ENCODE peak calls at places on chromosomes 12 and 14, in four cellular contexts. J, B, M and Y are unnamed samples. For H3K4me1, the result is how much of the 10 kb centered on the place peaks cover.

GRCh38 chr14:81450976-81451375 is 50.9 kb upstream of the STON2 start:
- DNase-seq in J (no peak), B (no peak), M (no peak), Y (no peak)

GRCh38 chr14:68390731-68391130 is 402.1 kb downstream of the ZFP36L1 start:
- DNase-seq in J (no peak), B (no peak), M (no peak), Y (no peak)

GRCh38 chr12:5546616-5547015 is 114.7 kb downstream of the NTF3 start:
- DNase-seq in J (no peak), B (no peak), M (no peak), Y (no peak)

GRCh38 chr12:88793091-88793490 is 212.8 kb upstream of the KITLG start:
- DNase-seq in J (no peak), B (no peak), M (no peak), Y (no peak)

GRCh38 chr12:100461330-100461973 is 12.2 kb upstream of the NR1H4 start:
- DNase-seq in J (no peak), B (no peak), M (no peak), Y (no peak)

GRCh38 chr12:64706831-64707230 is 52.4 kb downstream of the GNS start:
- DNase-seq in J (no peak), B (no peak), M (no peak), Y (no peak)

GRCh38 chr12:114263031-114263825 is 142.7 kb downstream of the TBX5 start:
- DNase-seq in J (no peak), B (no peak), M (no peak), Y (no peak)

GRCh38 chr14:62269204-62269603 is 507.0 kb downstream of the SNAPC1 start:
- DNase-seq in J (no peak), B (no peak), M (no peak), Y (no peak)

GRCh38 chr14:38143651-38144505 is 63.8 kb upstream of the SSTR1 start:
- DNase-seq in J (no peak), B (no peak), M (no peak), Y (no peak)

GRCh38 chr14:55221186-55221585 is 29.8 kb upstream of the DLGAP5 start:
- DNase-seq in J (no peak), B (no peak), M (no peak), Y (no peak)

GRCh38 chr12:51434305-51434704 is 9.7 kb downstream of the SLC4A8 start:
- DNase-seq in J (no peak), B (peak), M (no peak), Y (no peak)

GRCh38 chr12:10615532-10615931 is 2.1 kb upstream of the MAGOHB start:
- DNase-seq in J (no peak), B (no peak), M (no peak), Y (no peak)

GRCh38 chr12:93804392-93805179 is 127.4 kb downstream of the CRADD start:
- DNase-seq in J (no peak), B (no peak), M (no peak), Y (no peak)

GRCh38 chr12:105554856-105555255 is 224.4 kb downstream of the C12orf75 start:
- DNase-seq in J (no peak), B (no peak), M (no peak), Y (no peak)

GRCh38 chr12:50241178-50241577 is 42.1 kb downstream of the LIMA1 start:
- DNase-seq in J (peak), B (no peak), M (no peak), Y (no peak)

GRCh38 chr12:93657076-93657475 is 20.1 kb upstream of the CRADD start:
- DNase-seq in J (no peak), B (no peak), M (no peak), Y (no peak)

GRCh38 chr14:24513009-24513408 is 4.9 kb upstream of the CMA1 start:
- DNase-seq in J (no peak), B (peak), M (no peak), Y (no peak)

GRCh38 chr12:80709811-80710726 is 2.6 kb downstream of the MYF6 start:
- DNase-seq in J (peak), B (peak), M (no peak), Y (peak)

GRCh38 chr14:81252278-81252677 is 31.5 kb upstream of the GTF2A1 start:
- DNase-seq in J (no peak), B (no peak), M (no peak), Y (no peak)

GRCh38 chr12:3117628-3118027 is 40.4 kb downstream of the TSPAN9 start:
- DNase-seq in J (no peak), B (no peak), M (no peak), Y (no peak)

GRCh38 chr12:82082476-82082875 is 275.7 kb downstream of the CCDC59 start:
- DNase-seq in J (no peak), B (no peak), M (no peak), Y (no peak)

GRCh38 chr12:121538699-121539061 is 42.1 kb downstream of the KDM2B start:
- DNase-seq in J (peak), B (peak), M (no peak), Y (peak)

GRCh38 chr14:50647282-50647681 is 20.8 kb downstream of the SAV1 start:
- DNase-seq in J (no peak), B (no peak), M (no peak), Y (no peak)

GRCh38 chr12:49865109-49865781 is 22.3 kb upstream of the BCDIN3D start:
- DNase-seq in J (no peak), B (peak), M (no peak), Y (no peak)

GRCh38 chr12:53560386-53560785 is 53.1 kb upstream of the NPFF start:
- DNase-seq in J (no peak), B (no peak), M (no peak), Y (no peak)
- H3K27ac ChIP-seq in J (no peak), B (peak), M (no peak), Y (no peak)

DNA sequence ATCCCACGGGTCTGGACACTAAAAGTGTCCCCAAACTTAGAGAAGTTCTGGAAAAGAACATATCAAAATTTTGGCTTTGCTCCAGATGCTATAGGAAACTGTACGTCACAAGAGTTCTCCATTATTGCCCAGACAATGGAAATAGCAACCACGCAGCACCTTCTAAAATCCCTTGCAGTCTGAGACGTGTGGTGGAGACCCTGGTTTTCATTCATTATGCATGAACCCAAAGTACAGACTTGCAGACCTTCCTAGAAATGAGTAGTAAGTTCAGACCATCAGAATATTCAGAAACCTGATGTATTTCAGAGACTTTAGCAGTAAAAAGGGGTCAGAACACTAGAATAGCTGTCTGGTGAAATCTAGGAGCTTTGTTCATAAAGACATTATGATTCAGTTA is 50.0 kb upstream of the BCL2L14 start:
- DNase-seq in J (no peak), B (no peak), M (no peak), Y (no peak)
- H3K4me1 ChIP-seq in J (under half), B (under half), M (under half), Y (under half)

DNA sequence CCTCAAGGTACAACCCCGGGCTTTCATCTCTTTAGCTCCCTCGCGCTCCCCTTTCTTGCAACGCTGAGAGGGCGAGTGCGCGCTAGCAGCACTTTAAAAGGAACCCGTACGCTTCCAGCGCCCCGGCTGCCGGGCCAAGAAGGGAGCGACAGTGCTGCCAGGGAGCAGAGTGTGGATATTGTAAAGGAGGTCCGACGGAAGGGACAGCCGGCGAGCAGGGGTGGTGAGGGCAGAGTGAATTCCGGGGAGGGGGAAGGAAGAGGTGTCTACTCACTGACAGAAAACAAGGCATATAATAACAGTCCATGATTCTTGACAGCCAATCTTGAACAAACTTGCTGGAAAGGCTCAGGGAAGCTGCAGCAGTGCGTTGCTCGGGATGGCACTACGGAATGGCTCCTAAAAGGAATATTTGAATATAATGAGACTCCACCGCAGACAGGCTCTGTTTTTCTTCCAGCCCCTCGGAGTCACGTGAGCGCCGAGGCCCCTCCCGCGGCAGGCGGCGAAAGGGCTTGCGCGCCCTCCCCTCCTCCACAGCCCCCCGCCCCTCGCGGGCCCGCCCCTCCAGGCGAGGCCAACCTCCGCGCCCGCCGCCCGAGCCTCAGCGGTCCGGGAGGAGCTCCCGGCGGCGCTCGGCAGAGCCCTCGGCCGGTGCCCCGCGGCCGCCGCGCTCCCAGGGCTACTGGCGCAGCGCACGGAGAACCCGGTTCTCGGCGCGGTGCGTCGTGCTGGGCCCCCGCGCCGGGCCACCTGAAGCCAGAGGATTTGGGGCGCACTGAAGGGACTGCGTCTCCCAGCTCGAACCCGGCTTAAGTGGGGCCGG is 3.4 kb downstream of the BMP4 start:
- DNase-seq in J (peak), B (no peak), M (peak), Y (peak)
- H3K27ac ChIP-seq in J (peak), B (no peak), M (peak), Y (peak)

GRCh38 chr12:13130981-13131380 is 27.5 kb upstream of the GSG1 start:
- DNase-seq in J (no peak), B (no peak), M (no peak), Y (no peak)
- H3K4me1 ChIP-seq in J (under half), B (under half), M (under half), Y (under half)

DNA sequence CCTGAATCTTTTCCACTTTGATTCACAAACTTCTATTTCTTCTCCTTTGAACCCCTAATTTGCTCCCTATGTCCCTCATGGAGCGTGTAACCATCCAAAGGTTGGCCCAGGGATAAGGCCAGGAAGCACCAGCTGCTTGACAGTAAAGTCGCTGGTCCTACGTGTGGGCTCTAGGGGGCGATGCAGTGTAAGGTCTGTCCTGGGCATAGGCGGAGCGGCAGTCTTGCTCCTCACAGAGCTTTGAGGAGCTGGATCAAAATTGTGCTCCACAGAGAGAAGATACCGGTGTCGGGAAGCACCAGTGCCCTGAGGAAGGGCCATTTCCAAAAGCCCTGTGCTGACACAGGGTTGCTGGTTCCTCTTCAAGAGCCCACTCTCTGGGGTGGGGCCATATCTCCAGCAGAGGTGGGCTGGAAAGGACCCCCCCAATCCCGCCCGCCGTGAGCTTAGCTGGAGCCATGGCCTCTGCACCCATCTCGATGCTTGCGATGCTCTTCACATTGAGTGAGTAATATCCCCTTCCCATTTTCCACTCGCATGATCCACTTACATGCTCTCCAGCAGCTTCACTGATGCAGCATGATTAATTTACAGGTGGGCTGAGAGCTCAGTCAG is 49.9 kb upstream of the OR4E1 start:
- DNase-seq in J (peak), B (peak), M (no peak), Y (no peak)
- H3K27ac ChIP-seq in J (no peak), B (no peak), M (no peak), Y (no peak)

GRCh38 chr14:103716091-103716801 is 636 bp downstream of the ZFYVE21 start:
- DNase-seq in J (no peak), B (peak), M (peak), Y (no peak)
- H3K4me1 ChIP-seq in J (under half), B (under half), M (under half), Y (half or more)

GRCh38 chr14:32043624-32044023 is 33.5 kb upstream of the ARHGAP5 start:
- DNase-seq in J (no peak), B (no peak), M (no peak), Y (no peak)
- H3K27ac ChIP-seq in J (no peak), B (no peak), M (no peak), Y (no peak)